ENCODE peak calls at places on chromosomes 7 and 10, in four cellular contexts. D, K, L and O are unnamed samples.

GRCh38 chr7:91264083-91264923 is at the start of gene FZD1:
- DNase-seq in D (peak), K (peak), L (peak), O (peak)

GRCh38 chr7:339062-339342 is 49.0 kb downstream of the FOXL3 start:
- DNase-seq in D (no peak), K (no peak), L (no peak), O (no peak)

GRCh38 chr10:70122742-70123141 is 9.9 kb downstream of the AIFM2 start:
- DNase-seq in D (no peak), K (no peak), L (no peak), O (no peak)

GRCh38 chr7:8638076-8638475 is 204.7 kb downstream of the NXPH1 start:
- DNase-seq in D (no peak), K (peak), L (no peak), O (no peak)

GRCh38 chr7:43112088-43112940 is at the start of gene HECW1:
- DNase-seq in D (no peak), K (no peak), L (no peak), O (no peak)

GRCh38 chr7:44629825-44630580 is 23.6 kb downstream of the OGDH start:
- DNase-seq in D (no peak), K (no peak), L (no peak), O (no peak)

GRCh38 chr10:96719205-96719604 is 1.1 kb downstream of the PIK3AP1 start:
- DNase-seq in D (no peak), K (no peak), L (no peak), O (no peak)

GRCh38 chr10:98858525-98858924 is 377.1 kb downstream of the HPSE2 start:
- DNase-seq in D (no peak), K (no peak), L (no peak), O (no peak)

GRCh38 chr7:83324596-83324995 is 161.9 kb upstream of the PCLO start:
- DNase-seq in D (no peak), K (no peak), L (no peak), O (no peak)

GRCh38 chr7:113086431-113086888 is at the start of gene GPR85:
- DNase-seq in D (peak), K (peak), L (no peak), O (no peak)

GRCh38 chr10:123009105-123009805 is 449 bp downstream of the ACADSB start:
- DNase-seq in D (no peak), K (peak), L (no peak), O (no peak)

GRCh38 chr10:43901302-43901701 is 252.6 kb upstream of the ZNF32 start:
- DNase-seq in D (no peak), K (no peak), L (no peak), O (no peak)

GRCh38 chr7:147541261-147541660 is 1049.3 kb upstream of the C7orf33 start:
- DNase-seq in D (no peak), K (no peak), L (no peak), O (no peak)

GRCh38 chr7:30988346-30989005 is 24.7 kb downstream of the GHRHR start:
- DNase-seq in D (no peak), K (no peak), L (no peak), O (no peak)

GRCh38 chr7:142797799-142798377 is 27.1 kb downstream of the PRSS2 start:
- DNase-seq in D (no peak), K (no peak), L (no peak), O (no peak)

GRCh38 chr10:61271127-61271780 is 181.9 kb downstream of the TMEM26 start:
- DNase-seq in D (peak), K (no peak), L (no peak), O (peak)

GRCh38 chr10:24485299-24485698 is 238.4 kb downstream of the ARHGAP21 start:
- DNase-seq in D (no peak), K (no peak), L (no peak), O (no peak)

GRCh38 chr10:30007406-30007805 is 52.0 kb downstream of the JCAD start:
- DNase-seq in D (no peak), K (no peak), L (no peak), O (no peak)

GRCh38 chr7:55966851-55967250 is 2.5 kb downstream of the NIPSNAP2 start:
- DNase-seq in D (no peak), K (no peak), L (no peak), O (no peak)

GRCh38 chr10:21808525-21808924 is 195.0 kb downstream of the DNAJC1 start:
- DNase-seq in D (no peak), K (no peak), L (no peak), O (no peak)

GRCh38 chr7:155371331-155371883 is 73.7 kb downstream of the INSIG1 start:
- DNase-seq in D (no peak), K (no peak), L (no peak), O (no peak)

GRCh38 chr7:90474284-90475210 is 5.1 kb downstream of the PTTG1IP2 start:
- DNase-seq in D (peak), K (no peak), L (no peak), O (peak)

GRCh38 chr10:24642921-24643678 is 80.6 kb downstream of the ARHGAP21 start:
- DNase-seq in D (peak), K (peak), L (no peak), O (peak)

GRCh38 chr7:4067874-4068273 is 614.2 kb upstream of the FOXK1 start:
- DNase-seq in D (no peak), K (no peak), L (no peak), O (no peak)

GRCh38 chr7:108303332-108303731 is 152.9 kb downstream of the NRCAM start:
- DNase-seq in D (no peak), K (no peak), L (no peak), O (no peak)

GRCh38 chr7:112370436-112370835 is 79.8 kb upstream of the IFRD1 start:
- DNase-seq in D (no peak), K (no peak), L (no peak), O (no peak)

GRCh38 chr10:24820616-24821015 is 96.9 kb upstream of the ARHGAP21 start:
- DNase-seq in D (no peak), K (no peak), L (no peak), O (no peak)

GRCh38 chr10:13526952-13527863 is 1.6 kb downstream of the BEND7 start:
- DNase-seq in D (no peak), K (no peak), L (no peak), O (no peak)

DNA sequence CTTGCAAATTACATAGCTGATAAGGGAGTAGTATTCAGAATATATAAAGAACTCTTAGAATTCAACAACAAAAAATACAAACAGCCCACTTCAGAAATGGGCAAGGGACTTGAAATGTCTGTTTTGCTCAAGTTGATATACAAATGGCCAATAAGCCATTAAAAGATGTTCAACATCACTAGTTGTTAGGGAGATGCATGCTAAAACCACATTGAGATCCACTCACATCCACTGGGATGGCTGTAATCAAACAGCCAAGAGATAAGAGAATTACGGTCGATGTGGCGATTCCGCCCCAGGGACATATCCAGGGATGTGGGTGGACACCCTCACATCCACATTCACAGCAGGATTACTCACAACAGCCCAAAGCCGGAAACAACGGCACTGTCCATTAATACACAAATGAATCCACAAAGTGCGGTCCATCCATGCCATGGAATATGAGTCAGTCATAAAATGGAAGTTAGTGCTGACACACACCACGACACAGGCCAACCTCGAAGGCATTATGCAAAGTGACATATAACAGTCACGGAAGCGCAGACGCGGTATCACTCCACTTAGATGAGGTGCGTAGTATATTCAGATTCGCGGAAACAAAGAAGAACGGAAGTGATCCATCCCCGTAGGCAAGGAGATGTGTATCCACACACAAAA is 227.8 kb downstream of the DNAJB6 start:
- DNase-seq in D (no peak), K (no peak), L (no peak), O (no peak)
- H3K4me3 ChIP-seq in D (no peak), K (no peak), L (no peak), O (no peak)

DNA sequence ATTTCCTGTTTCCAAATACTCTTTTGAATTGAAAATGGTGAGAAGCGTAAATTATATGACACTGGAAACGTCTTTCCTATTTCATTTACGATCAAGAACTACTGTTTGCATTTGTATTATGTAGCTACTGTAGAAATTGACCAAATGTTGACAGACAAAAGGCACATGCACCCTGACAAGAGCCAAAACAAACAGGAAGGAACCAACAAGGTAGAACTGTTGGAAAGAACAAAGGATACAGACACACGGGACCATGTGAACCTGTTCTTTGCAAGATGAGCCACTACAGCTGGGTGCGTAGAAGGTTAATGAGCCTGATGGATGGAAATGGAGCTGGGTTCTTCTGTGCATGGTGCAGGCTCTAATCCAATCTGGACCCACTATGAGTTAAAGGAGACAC is 48.4 kb upstream of the FZD8 start:
- DNase-seq in D (no peak), K (no peak), L (no peak), O (no peak)
- H3K4me3 ChIP-seq in D (no peak), K (no peak), L (no peak), O (no peak)

GRCh38 chr7:101957733-101958525 is 140.5 kb downstream of the CUX1 start:
- DNase-seq in D (no peak), K (no peak), L (no peak), O (no peak)
- H3K4me3 ChIP-seq in D (no peak), K (no peak), L (no peak), O (no peak)

GRCh38 chr7:148975896-148976295 is 52.4 kb downstream of the PDIA4 start:
- DNase-seq in D (no peak), K (no peak), L (no peak), O (no peak)

GRCh38 chr7:148983220-148984146 is 44.8 kb downstream of the PDIA4 start:
- DNase-seq in D (peak), K (peak), L (no peak), O (peak)

GRCh38 chr7:148978091-148978490 is 50.2 kb downstream of the PDIA4 start:
- DNase-seq in D (no peak), K (no peak), L (no peak), O (no peak)

GRCh38 chr7:148982596-148983219 is 45.6 kb downstream of the PDIA4 start:
- DNase-seq in D (no peak), K (no peak), L (no peak), O (no peak)

GRCh38 chr7:148979827-148980226 is 48.5 kb downstream of the PDIA4 start:
- DNase-seq in D (no peak), K (no peak), L (no peak), O (no peak)
- H3K4me3 ChIP-seq in D (no peak), K (no peak), L (no peak), O (no peak)

GRCh38 chr10:10197423-10197822 is 820.2 kb upstream of the CELF2 start:
- DNase-seq in D (no peak), K (no peak), L (no peak), O (no peak)

GRCh38 chr10:10196701-10197100 is 821.0 kb upstream of the CELF2 start:
- DNase-seq in D (no peak), K (no peak), L (no peak), O (no peak)

GRCh38 chr10:10193848-10194247 is 823.8 kb upstream of the CELF2 start:
- DNase-seq in D (no peak), K (no peak), L (no peak), O (no peak)

DNA sequence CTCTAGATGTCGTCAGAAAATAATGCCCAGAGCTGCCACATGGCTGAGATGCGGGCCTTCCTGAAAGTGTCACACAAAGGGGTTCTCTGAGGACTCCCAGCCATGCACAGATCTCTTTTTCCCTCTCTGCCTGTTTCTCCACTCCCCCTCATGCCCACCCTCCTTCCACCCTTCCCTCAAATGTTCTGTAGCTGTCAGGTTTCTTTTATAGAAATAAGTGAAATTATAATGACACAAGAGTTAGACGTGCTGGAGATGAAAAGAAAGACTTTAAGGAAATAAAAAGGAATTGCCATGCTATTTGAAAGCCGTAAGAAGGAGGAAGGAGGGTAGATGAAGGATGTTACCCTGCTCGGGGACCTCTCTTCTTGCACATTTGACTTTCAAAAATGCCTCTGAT is 819.3 kb upstream of the CELF2 start:
- DNase-seq in D (no peak), K (no peak), L (no peak), O (no peak)
- H3K4me3 ChIP-seq in D (no peak), K (no peak), L (no peak), O (no peak)

DNA sequence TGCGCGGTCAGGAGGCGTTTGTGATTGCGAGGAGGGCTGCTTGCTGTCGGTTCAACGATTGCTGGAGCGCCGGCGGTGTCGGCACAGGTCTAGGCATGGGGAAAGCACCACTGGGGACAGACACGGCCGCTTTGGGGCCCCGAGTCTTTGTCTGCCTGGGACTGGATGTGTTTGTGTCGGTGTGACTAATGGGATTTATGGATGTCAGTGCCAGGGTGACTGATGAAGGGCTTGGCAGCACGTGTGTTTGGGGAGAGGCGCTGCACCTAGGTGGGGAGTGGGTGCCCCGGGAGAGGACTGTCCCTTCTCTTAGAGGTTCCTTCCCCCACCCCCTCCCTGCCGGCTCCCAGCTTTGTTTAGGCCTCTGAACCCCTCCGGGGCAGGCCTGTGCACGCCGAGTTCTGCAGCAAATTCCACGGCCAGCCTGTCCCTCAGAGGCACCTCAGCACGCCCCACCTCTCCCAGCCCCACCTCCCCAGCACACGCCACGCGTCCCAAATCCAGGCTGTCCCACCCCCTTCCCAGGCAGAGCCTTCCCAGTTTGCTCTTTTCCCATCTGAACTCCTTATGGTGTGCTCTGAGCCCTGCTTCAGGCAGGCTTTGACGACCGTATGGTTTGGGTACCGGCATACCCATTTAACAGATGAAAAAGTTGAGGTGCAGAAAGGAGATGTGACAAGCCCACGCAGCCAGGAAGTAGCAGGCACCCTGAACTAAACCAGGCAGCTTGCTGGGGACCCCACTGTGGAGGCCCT is 6.4 kb upstream of the TNRC18 start:
- DNase-seq in D (no peak), K (no peak), L (no peak), O (no peak)
- H3K4me3 ChIP-seq in D (peak), K (peak), L (no peak), O (peak)

DNA sequence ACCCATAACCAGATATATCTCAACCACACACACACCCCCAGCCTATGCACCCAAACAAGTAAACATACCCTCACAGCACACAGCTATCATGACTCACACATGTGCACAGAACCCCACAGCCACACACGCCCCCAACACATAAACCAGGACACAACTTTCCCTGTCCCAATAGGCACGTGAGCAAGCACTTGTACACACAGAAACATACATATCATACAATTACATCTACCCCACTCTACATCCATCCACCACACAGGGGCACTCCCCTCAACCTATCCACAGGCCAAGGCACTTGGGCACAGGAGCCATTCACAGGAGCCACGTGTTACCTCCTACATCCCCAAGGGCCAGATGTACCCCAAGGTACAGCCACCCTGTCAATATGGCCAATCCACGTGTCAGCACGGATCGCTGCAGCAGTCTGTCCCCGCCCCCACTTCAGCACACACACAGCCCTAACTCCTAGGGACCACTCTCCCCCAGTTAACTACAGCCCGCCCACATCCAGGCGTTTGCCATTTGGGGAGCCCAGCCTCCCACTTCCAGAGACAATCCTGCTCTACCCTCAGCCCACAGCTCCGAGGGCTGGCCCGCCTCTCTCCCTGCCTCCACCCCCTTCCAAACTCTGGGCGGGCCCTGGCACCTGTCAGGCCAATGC is 163.5 kb downstream of the SH3PXD2A start:
- DNase-seq in D (no peak), K (no peak), L (no peak), O (no peak)
- H3K4me3 ChIP-seq in D (no peak), K (no peak), L (peak), O (no peak)

GRCh38 chr7:54546081-54546985 is 4.2 kb downstream of the VSTM2A start:
- DNase-seq in D (no peak), K (no peak), L (no peak), O (no peak)
- H3K4me3 ChIP-seq in D (no peak), K (no peak), L (no peak), O (peak)